ENCODE peak calls at places on chromosomes 12 and 14, in nine cellular contexts. Y, Q, V, P, R, C, K, B and S are unnamed samples.

GRCh38 chr12:57389033-57389432 is 41.8 kb downstream of the R3HDM2 start:
- DNase-seq in Y (no peak), Q (peak), V (peak), P (peak), R (no peak), C (no peak), K (no peak), B (peak), S (peak)

GRCh38 chr14:95953111-95953724 is 76.6 kb downstream of the TUNAR start:
- DNase-seq in Y (no peak), Q (no peak), V (no peak), P (no peak), R (peak), C (no peak), K (no peak), B (peak), S (no peak)

GRCh38 chr14:35435177-35435576 is 30.6 kb upstream of the NFKBIA start:
- DNase-seq in Y (no peak), Q (no peak), V (no peak), P (no peak), R (no peak), C (no peak), K (no peak), B (no peak), S (peak)

GRCh38 chr12:466039-466438 is 6.3 kb downstream of the B4GALNT3 start:
- DNase-seq in Y (no peak), Q (no peak), V (no peak), P (no peak), R (no peak), C (no peak), K (no peak), B (no peak), S (no peak)

GRCh38 chr12:64059685-64060084 is 162.4 kb downstream of the KICS2 start:
- DNase-seq in Y (no peak), Q (no peak), V (no peak), P (no peak), R (no peak), C (no peak), K (no peak), B (no peak), S (peak)

GRCh38 chr14:61642246-61642982 is 52.9 kb upstream of the HIF1A start:
- DNase-seq in Y (no peak), Q (no peak), V (no peak), P (no peak), R (no peak), C (no peak), K (no peak), B (no peak), S (peak)

GRCh38 chr12:121789233-121789781 is 4.2 kb downstream of the RHOF start:
- DNase-seq in Y (no peak), Q (no peak), V (no peak), P (no peak), R (no peak), C (no peak), K (no peak), B (no peak), S (no peak)

GRCh38 chr12:85448548-85449139 is 168.6 kb downstream of the ALX1 start:
- DNase-seq in Y (no peak), Q (peak), V (peak), P (no peak), R (no peak), C (no peak), K (no peak), B (peak), S (no peak)

GRCh38 chr12:55996201-55996714 is 818 bp upstream of the SUOX start:
- DNase-seq in Y (peak), Q (peak), V (peak), P (peak), R (peak), C (peak), K (peak), B (no peak), S (peak)

GRCh38 chr14:64611358-64612020 is 61.7 kb downstream of the PPP1R36 start:
- DNase-seq in Y (no peak), Q (no peak), V (peak), P (no peak), R (no peak), C (no peak), K (no peak), B (no peak), S (no peak)

GRCh38 chr12:1782215-1782614 is 38.1 kb upstream of the LRTM2 start:
- DNase-seq in Y (no peak), Q (no peak), V (no peak), P (no peak), R (no peak), C (no peak), K (no peak), B (no peak), S (no peak)

GRCh38 chr14:64951724-64952123 is 9.2 kb upstream of the GPX2 start:
- DNase-seq in Y (no peak), Q (no peak), V (no peak), P (no peak), R (no peak), C (no peak), K (no peak), B (no peak), S (no peak)

GRCh38 chr12:17527021-17527420 is 563.0 kb downstream of the RERGL start:
- DNase-seq in Y (no peak), Q (no peak), V (no peak), P (no peak), R (no peak), C (no peak), K (no peak), B (no peak), S (no peak)
- TF ChIP-seq CTCF in Y (peak), Q (no peak), V (no peak), P (no peak), R (no peak), C (no peak), K (no peak), B (no peak), S (no peak)

GRCh38 chr12:108112815-108113556 is 16.1 kb upstream of the WSCD2 start:
- DNase-seq in Y (no peak), Q (no peak), V (no peak), P (no peak), R (peak), C (no peak), K (no peak), B (no peak), S (no peak)
- TF ChIP-seq CTCF in Y (no peak), Q (no peak), V (no peak), P (no peak), R (no peak), C (no peak), K (no peak), B (no peak), S (no peak)

GRCh38 chr14:66606826-66607225 is 98.9 kb downstream of the GPHN start:
- DNase-seq in Y (no peak), Q (no peak), V (no peak), P (no peak), R (no peak), C (no peak), K (no peak), B (no peak), S (no peak)

GRCh38 chr14:66613344-66613743 is 105.4 kb downstream of the GPHN start:
- DNase-seq in Y (no peak), Q (no peak), V (no peak), P (no peak), R (no peak), C (no peak), K (no peak), B (no peak), S (no peak)

DNA sequence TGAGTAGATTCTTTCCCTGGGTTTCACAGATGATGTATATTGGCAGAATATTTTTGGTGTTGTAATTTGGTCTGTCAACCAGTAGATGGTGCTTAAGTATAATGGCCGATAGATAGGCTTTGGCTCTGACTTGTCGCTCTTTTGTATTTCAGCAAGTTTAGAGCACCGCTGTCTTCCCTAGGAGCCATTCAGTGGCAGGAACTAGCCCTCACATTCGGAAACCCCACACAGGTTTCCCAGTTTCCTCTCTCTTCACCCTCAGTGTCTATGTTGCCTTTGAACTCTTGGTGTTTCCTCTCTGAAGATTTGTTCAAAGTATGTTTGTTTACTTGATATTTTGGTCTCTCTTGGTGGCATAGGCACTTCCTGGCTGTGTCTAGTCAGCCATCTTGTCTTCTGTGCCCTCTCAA is 102.2 kb downstream of the GPHN start:
- DNase-seq in Y (no peak), Q (no peak), V (peak), P (no peak), R (no peak), C (no peak), K (no peak), B (no peak), S (no peak)
- TF ChIP-seq CTCF in Y (no peak), Q (peak), V (peak), P (peak), R (peak), C (peak), K (peak), B (peak), S (peak)

GRCh38 chr12:76083246-76083735 is 1.2 kb downstream of the NAP1L1 start:
- DNase-seq in Y (no peak), Q (no peak), V (no peak), P (no peak), R (no peak), C (no peak), K (no peak), B (no peak), S (no peak)

GRCh38 chr12:76083761-76084276 is 666 bp downstream of the NAP1L1 start:
- DNase-seq in Y (peak), Q (peak), V (peak), P (no peak), R (peak), C (peak), K (peak), B (peak), S (peak)

GRCh38 chr12:76081909-76082308 is 2.6 kb downstream of the NAP1L1 start:
- DNase-seq in Y (no peak), Q (no peak), V (no peak), P (no peak), R (no peak), C (no peak), K (no peak), B (no peak), S (no peak)

GRCh38 chr12:76084277-76085158 is at the start of gene NAP1L1:
- DNase-seq in Y (peak), Q (peak), V (peak), P (peak), R (peak), C (peak), K (peak), B (peak), S (peak)

DNA sequence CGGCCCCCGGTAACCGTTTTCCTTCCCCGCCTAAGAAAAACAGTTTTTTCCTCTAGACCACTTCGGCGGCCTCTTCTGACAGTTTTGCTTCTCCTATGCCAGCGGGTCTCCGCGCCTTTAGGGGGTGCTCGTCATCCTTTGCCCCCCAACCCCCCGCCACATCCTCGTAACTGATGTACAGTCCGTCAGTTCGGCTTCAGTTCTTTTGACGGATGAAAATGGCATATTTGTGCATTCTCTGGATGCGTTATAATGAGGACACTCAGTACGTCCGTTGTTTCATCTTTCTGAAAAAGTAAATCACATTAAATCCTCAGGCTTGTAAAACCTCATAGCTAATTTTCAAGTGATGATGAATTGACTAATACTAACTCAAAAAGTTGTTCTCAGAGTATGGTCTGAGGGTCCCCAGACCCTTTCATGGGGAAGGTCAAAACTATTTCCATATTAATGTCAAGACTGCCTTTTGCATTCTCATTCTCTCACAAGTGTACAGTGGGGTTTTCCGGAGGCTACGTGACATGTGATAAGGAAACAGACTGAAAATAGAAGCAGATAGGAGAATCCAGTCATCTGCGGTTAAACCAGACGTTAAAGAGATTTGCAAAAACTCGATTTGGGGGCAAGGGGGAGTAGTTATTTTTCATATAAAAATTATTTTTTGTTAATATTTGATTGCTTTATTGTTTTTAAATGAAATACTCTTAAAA is 829 bp upstream of the NAP1L1 start:
- DNase-seq in Y (no peak), Q (peak), V (peak), P (no peak), R (no peak), C (no peak), K (no peak), B (no peak), S (peak)
- TF ChIP-seq CTCF in Y (no peak), Q (peak), V (peak), P (peak), R (no peak), C (peak), K (peak), B (peak), S (no peak)

GRCh38 chr14:97978336-97978735 is 1181.2 kb downstream of the VRK1 start:
- DNase-seq in Y (peak), Q (peak), V (no peak), P (no peak), R (peak), C (peak), K (peak), B (peak), S (peak)
- TF ChIP-seq CTCF in Y (no peak), Q (peak), V (no peak), P (peak), R (no peak), C (no peak), K (peak), B (peak), S (peak)

GRCh38 chr12:99619389-99620158 is 28.0 kb upstream of the GARIN6 start:
- DNase-seq in Y (no peak), Q (peak), V (peak), P (peak), R (peak), C (peak), K (peak), B (peak), S (peak)
- TF ChIP-seq CTCF in Y (peak), Q (peak), V (peak), P (peak), R (peak), C (peak), K (peak), B (peak), S (peak)

DNA sequence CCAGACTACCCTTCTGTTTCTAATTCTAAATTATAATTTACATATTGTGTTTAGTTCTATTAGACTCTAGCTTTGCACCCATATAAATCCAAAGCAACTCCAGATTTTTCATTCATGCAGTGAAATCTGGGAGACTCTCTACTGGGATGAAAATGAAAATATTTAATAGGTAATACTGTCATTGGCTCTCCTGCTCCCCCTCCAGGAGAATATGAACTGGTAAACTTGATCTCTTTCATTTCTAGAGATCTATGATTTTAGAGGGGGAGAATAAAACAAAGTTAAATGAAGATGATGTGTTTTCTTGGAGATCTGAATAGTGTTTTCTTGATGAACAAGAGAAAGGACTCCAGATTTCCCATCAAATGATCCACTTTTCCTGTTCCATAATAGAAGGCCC is 104.3 kb upstream of the TMCC3 start:
- DNase-seq in Y (no peak), Q (no peak), V (no peak), P (no peak), R (no peak), C (no peak), K (no peak), B (no peak), S (no peak)
- TF ChIP-seq CTCF in Y (no peak), Q (peak), V (peak), P (peak), R (no peak), C (no peak), K (no peak), B (peak), S (peak)

GRCh38 chr12:67452119-67452805 is 183.1 kb downstream of the CAND1 start:
- DNase-seq in Y (no peak), Q (no peak), V (no peak), P (no peak), R (no peak), C (no peak), K (no peak), B (no peak), S (no peak)

GRCh38 chr12:67453181-67453580 is 184.0 kb downstream of the CAND1 start:
- DNase-seq in Y (no peak), Q (no peak), V (no peak), P (no peak), R (no peak), C (no peak), K (no peak), B (no peak), S (no peak)

GRCh38 chr12:67447180-67447579 is 178.0 kb downstream of the CAND1 start:
- DNase-seq in Y (no peak), Q (no peak), V (no peak), P (no peak), R (no peak), C (no peak), K (peak), B (no peak), S (no peak)

GRCh38 chr12:67449591-67450052 is 180.5 kb downstream of the CAND1 start:
- DNase-seq in Y (no peak), Q (no peak), V (no peak), P (no peak), R (no peak), C (no peak), K (no peak), B (no peak), S (no peak)

DNA sequence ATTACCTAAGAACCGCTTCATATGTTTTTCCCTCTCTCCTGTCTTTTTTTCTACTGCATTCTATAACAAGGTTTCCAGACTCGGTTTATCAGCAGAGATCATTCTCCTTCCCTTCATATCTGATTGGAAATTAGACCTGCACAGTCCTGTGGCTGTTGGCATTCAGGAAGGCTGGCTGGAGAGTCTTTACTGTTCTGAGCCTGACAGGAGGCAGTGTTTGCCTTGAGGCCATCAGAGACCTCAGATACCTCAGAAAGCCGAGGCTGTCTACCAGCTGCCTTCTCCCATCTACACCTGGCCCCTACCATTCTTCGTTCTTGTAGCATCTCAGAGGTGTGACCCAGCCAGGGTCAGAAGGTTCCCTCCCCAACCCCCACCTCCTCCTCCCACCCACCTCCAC is 182.0 kb downstream of the CAND1 start:
- DNase-seq in Y (no peak), Q (no peak), V (no peak), P (no peak), R (no peak), C (no peak), K (no peak), B (no peak), S (no peak)
- TF ChIP-seq CTCF in Y (no peak), Q (no peak), V (no peak), P (no peak), R (no peak), C (no peak), K (peak), B (no peak), S (no peak)